ENCODE peak calls at places on chromosomes 5 and 9, in five cellular contexts. X, Q, N, H and U are unnamed samples.

GRCh38 chr5:151905639-151906038 is 19.0 kb downstream of the GLRA1 start:
- DNase-seq in X (no peak), Q (no peak), N (no peak), H (peak), U (no peak)

GRCh38 chr5:55920784-55921183 is 69.6 kb downstream of the IL31RA start:
- DNase-seq in X (peak), Q (no peak), N (no peak), H (peak), U (no peak)

GRCh38 chr5:119054082-119054481 is 16.8 kb upstream of the DMXL1 start:
- DNase-seq in X (no peak), Q (no peak), N (no peak), H (no peak), U (no peak)

GRCh38 chr9:87603854-87604490 is 106.3 kb downstream of the DAPK1 start:
- DNase-seq in X (no peak), Q (no peak), N (no peak), H (no peak), U (no peak)

GRCh38 chr9:93954436-93955355 is at the start of gene BARX1:
- DNase-seq in X (no peak), Q (no peak), N (no peak), H (no peak), U (no peak)

GRCh38 chr9:4243877-4244812 is 55.7 kb downstream of the GLIS3 start:
- DNase-seq in X (no peak), Q (no peak), N (no peak), H (peak), U (no peak)

GRCh38 chr9:134165357-134166315 is 1.3 kb upstream of the RNU6ATAC start:
- DNase-seq in X (no peak), Q (peak), N (no peak), H (peak), U (no peak)

GRCh38 chr5:135130526-135131215 is 96.6 kb upstream of the PITX1 start:
- DNase-seq in X (no peak), Q (no peak), N (no peak), H (no peak), U (no peak)

GRCh38 chr9:95131023-95131943 is 186.2 kb downstream of the FANCC start:
- DNase-seq in X (peak), Q (peak), N (peak), H (peak), U (peak)

GRCh38 chr9:18666987-18667772 is 193.2 kb downstream of the ADAMTSL1 start:
- DNase-seq in X (no peak), Q (no peak), N (no peak), H (peak), U (peak)

GRCh38 chr5:170720179-170720578 is 63.3 kb upstream of the GABRP start:
- DNase-seq in X (no peak), Q (no peak), N (no peak), H (no peak), U (no peak)

GRCh38 chr5:166602271-166602670 is 1689.2 kb upstream of the WWC1 start:
- DNase-seq in X (no peak), Q (no peak), N (no peak), H (no peak), U (no peak)

GRCh38 chr5:157516016-157516415 is 56.0 kb downstream of the NIPAL4 start:
- DNase-seq in X (no peak), Q (peak), N (no peak), H (peak), U (no peak)

GRCh38 chr9:116543731-116544400 is 143.2 kb upstream of the TRIM32 start:
- DNase-seq in X (no peak), Q (no peak), N (no peak), H (peak), U (no peak)

GRCh38 chr5:122312670-122312988 is 592 bp downstream of the SNCAIP start:
- DNase-seq in X (peak), Q (no peak), N (peak), H (peak), U (no peak)

GRCh38 chr5:171580506-171581265 is 161.2 kb downstream of the FGF18 start:
- DNase-seq in X (no peak), Q (no peak), N (no peak), H (peak), U (peak)

GRCh38 chr5:117131876-117132275 is 557.3 kb upstream of the SEMA6A start:
- DNase-seq in X (no peak), Q (no peak), N (no peak), H (no peak), U (no peak)

GRCh38 chr5:172193872-172194271 is at the start of gene EFCAB9:
- DNase-seq in X (no peak), Q (no peak), N (no peak), H (no peak), U (no peak)

GRCh38 chr9:93252116-93252780 is 68.3 kb downstream of the WNK2 start:
- DNase-seq in X (no peak), Q (no peak), N (no peak), H (no peak), U (no peak)

GRCh38 chr9:134656334-134657034 is 14.9 kb downstream of the COL5A1 start:
- DNase-seq in X (no peak), Q (no peak), N (no peak), H (no peak), U (no peak)